ENCODE peak calls at places on chromosomes 4 and X, in four cellular contexts. T, H, M and G are unnamed samples.

GRCh38 chrX:74613350-74614192 is 853 bp downstream of the RLIM start:
- DNase-seq in T (peak), M (peak), H (peak), G (peak)

GRCh38 chr4:186852964-186853391 is 129.3 kb upstream of the FAT1 start:
- DNase-seq in H (no peak), T (no peak), M (no peak), G (no peak)

GRCh38 chr4:6198768-6199343 is 1.5 kb downstream of the JAKMIP1 start:
- DNase-seq in H (peak), T (no peak), M (no peak), G (no peak)

GRCh38 chrX:147476008-147476407 is 435.7 kb upstream of the FMR1 start:
- DNase-seq in T (peak), H (peak), M (no peak), G (no peak)

GRCh38 chr4:75542824-75543223 is 13.0 kb upstream of the ODAPH start:
- DNase-seq in T (no peak), M (peak), H (no peak), G (no peak)

GRCh38 chr4:161252520-161253141 is 911.2 kb downstream of the FSTL5 start:
- DNase-seq in M (peak), H (no peak), T (peak), G (no peak)

GRCh38 chr4:51932261-51932660 is 87.9 kb downstream of the LRRC66 start:
- DNase-seq in M (no peak), T (no peak), H (no peak), G (no peak)

GRCh38 chrX:110795645-110796510 is at the start of gene CHRDL1:
- DNase-seq in T (no peak), H (peak), M (no peak), G (peak)

GRCh38 chrX:71095971-71096701 is 485 bp downstream of the FOXO4 start:
- DNase-seq in T (no peak), M (peak), H (peak), G (peak)

GRCh38 chr4:162497564-162498167 is 333.9 kb upstream of the FSTL5 start:
- DNase-seq in M (peak), T (peak), H (peak), G (no peak)

GRCh38 chrX:41045960-41046567 is 39.2 kb upstream of the USP9X start:
- DNase-seq in M (peak), T (no peak), H (no peak), G (no peak)

GRCh38 chr4:89344571-89344970 is 37.0 kb upstream of the GPRIN3 start:
- DNase-seq in H (no peak), T (no peak), M (no peak), G (no peak)

GRCh38 chrX:6129751-6130150 is 98.9 kb downstream of the NLGN4X start:
- DNase-seq in H (no peak), T (no peak), M (no peak), G (no peak)

GRCh38 chr4:47862297-47862696 is 24.4 kb upstream of the CORIN start:
- DNase-seq in T (no peak), M (peak), H (no peak), G (no peak)

GRCh38 chr4:8386731-8387130 is 53.8 kb downstream of the ACOX3 start:
- DNase-seq in T (no peak), M (no peak), H (no peak), G (peak)

GRCh38 chr4:67674098-67674497 is 26.9 kb downstream of the UBA6 start:
- DNase-seq in T (peak), M (no peak), H (no peak), G (no peak)

DNA sequence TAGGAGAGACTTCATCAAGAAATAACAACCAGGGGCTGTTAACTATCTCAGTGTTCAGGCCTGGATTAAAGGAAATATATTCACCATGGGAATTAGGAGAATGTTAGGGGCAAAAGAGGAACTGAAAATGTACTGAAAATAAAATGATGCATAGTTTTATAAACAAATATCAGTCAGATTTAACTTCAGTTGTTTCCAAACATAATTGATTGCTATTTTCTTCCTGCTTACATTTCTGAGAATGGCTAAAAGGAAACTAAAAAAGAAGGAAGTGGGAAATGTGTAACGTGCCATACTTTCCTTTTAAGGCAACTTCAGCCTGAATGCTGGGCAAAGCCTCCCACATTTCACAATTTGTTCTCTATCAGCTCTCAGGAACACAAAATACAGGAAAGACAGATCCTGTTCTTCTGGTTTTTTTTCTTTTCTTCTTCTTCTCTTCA is 178.1 kb downstream of the MAML3 start:
- DNase-seq in M (peak), H (no peak), T (no peak), G (no peak)
- H3K27ac ChIP-seq in M (peak), H (peak), T (no peak), G (peak)

DNA sequence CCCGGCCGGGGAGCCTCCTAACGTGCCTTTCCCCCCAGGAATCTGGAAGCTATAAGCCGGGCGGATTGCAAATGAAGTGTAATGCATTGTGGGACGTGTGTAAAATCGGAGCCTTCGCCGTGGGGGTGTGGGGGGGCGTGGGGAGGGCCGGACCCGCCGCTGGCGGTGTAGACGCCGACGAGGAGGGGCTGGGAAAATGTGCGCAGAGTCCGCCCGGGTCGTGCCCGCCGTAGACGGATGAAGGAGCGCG is 1.3 kb downstream of the STOX2 start:
- DNase-seq in T (no peak), H (peak), M (no peak), G (no peak)
- H3K4me3 ChIP-seq in T (peak), H (peak), M (peak), G (peak)

DNA sequence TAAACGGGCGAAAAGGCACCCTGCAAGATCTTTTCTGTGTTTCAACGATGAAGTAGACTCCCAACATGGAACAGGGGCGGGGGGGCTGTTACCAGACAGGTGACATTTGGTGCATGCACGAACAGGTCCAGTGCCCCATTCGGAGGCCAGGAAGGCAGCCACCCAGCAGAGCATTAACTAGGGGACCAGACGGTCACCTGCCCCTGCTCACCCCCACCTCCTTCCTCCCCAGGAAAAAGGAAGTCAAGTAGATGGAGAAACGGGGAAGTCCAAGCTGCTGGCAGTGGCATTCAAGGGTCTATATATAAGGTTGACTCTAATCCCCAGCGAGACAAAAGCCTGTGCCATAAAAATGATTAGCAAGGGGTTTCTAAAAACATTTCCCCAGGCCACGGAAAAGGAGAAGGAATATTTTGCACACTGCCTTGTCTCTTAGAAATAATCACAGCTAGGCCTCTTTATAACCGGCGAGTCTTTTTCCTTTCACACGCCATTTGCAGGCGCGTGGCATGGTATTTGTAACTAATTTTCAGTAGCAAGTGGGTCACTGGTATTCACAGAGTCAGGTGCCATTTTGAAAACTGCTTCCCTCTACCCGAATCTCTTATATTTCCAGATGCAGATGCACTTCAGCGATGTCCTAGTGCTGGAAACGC is 1.2 kb upstream of the TMSB4X start:
- DNase-seq in T (no peak), M (no peak), H (no peak), G (no peak)
- H3K9ac ChIP-seq in T (no peak), M (peak), H (peak), G (peak)

DNA sequence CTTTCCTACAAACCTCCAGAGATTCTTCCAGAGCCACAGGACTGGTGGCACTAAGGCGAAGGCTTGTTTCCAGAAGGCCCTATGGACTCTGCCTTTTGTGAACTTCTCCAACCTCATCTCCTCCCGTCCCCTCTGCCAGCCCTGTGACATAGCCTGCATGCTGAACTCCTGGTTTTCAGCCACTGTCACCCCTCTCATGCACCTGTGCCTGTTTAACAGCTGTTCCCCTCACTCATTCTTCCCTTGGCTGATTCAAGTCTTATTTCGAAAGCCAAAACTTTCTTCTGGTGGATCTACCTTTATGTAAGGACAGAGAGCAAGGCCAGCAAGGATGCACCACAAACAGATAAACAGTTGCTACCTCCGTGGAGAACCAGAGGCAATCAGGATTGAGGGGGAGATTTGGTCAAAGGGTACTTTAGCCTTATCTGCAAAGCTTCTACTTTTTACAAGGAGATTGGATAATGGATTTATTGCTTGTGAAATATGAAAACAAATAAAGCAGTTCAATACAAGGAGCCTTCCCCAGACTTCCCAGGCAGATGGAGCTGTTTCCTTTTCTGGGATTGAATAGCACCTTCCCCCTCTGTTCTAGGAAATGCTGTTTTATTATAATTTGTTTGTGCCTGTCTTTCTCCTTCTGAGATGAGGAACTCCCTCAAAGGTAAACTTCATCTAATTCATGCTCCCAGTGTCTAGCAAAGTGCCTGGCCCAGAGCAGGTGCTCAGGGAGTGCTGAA is 5.7 kb downstream of the CITED1 start:
- DNase-seq in H (no peak), T (no peak), M (no peak), G (no peak)
- H3K27ac ChIP-seq in H (no peak), T (no peak), M (no peak), G (no peak)

DNA sequence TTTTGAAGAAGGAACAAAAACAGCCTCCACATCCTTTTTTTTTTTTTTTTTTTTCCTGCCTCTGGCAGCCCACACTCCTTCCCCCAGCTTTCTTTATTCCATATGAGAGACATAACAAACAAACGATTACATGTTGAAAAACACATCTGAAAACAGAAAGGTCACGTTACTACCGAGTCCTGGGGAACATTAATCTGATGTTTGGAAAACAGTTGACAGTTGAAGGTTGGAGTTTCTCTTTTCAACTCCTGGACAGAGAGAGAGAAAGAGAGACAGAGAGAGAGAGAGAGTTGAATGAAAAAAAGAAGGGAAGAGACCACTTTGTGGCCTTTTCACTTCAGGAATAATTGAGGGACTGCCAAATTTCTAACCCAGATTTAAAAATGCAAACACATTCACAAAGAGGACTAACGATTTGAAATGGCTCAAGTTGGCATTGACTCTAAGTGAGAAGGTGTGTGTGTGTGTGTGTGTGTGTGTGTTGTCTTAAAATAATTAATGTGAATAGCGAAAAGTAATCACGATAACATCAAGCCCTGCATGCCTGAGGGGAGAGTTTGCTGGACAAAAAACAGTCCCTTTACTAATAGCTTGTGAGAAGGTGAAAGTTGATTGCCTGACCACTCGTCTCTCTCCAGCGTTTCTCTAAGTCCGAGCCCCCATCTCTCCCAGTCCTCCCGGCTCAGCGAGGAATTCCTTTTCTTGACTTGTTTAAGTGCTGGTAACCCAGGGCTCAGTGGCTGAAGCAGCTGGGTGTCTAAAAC is 67.3 kb downstream of the FBXO8 start:
- DNase-seq in T (no peak), M (no peak), H (peak), G (no peak)
- H3K4me3 ChIP-seq in T (no peak), M (no peak), H (peak), G (no peak)

GRCh38 chr4:143294710-143295109 is 42.0 kb upstream of the GAB1 start:
- DNase-seq in T (no peak), M (no peak), H (no peak), G (no peak)
- H3K9ac ChIP-seq in T (no peak), M (no peak), H (no peak), G (no peak)

GRCh38 chr4:71785957-71786356 is 2.1 kb upstream of the GC start:
- DNase-seq in H (no peak), T (no peak), M (no peak), G (no peak)

GRCh38 chr4:71783972-71784371 is at the start of gene GC:
- DNase-seq in H (no peak), T (no peak), M (no peak), G (no peak)

GRCh38 chr4:71784569-71785197 is 804 bp upstream of the GC start:
- DNase-seq in M (no peak), H (no peak), T (no peak), G (no peak)
- H3K27ac ChIP-seq in M (no peak), H (no peak), T (no peak), G (no peak)

GRCh38 chr4:3386486-3386885 is 55.3 kb upstream of the HGFAC start:
- DNase-seq in H (no peak), M (no peak), T (no peak), G (peak)
- H3K4me3 ChIP-seq in H (no peak), M (no peak), T (no peak), G (no peak)

GRCh38 chr4:118968006-118968405 is 79.4 kb downstream of the SYNPO2 start:
- DNase-seq in H (no peak), T (no peak), M (peak), G (peak)
- H3K9ac ChIP-seq in H (peak), T (no peak), M (peak), G (no peak)

DNA sequence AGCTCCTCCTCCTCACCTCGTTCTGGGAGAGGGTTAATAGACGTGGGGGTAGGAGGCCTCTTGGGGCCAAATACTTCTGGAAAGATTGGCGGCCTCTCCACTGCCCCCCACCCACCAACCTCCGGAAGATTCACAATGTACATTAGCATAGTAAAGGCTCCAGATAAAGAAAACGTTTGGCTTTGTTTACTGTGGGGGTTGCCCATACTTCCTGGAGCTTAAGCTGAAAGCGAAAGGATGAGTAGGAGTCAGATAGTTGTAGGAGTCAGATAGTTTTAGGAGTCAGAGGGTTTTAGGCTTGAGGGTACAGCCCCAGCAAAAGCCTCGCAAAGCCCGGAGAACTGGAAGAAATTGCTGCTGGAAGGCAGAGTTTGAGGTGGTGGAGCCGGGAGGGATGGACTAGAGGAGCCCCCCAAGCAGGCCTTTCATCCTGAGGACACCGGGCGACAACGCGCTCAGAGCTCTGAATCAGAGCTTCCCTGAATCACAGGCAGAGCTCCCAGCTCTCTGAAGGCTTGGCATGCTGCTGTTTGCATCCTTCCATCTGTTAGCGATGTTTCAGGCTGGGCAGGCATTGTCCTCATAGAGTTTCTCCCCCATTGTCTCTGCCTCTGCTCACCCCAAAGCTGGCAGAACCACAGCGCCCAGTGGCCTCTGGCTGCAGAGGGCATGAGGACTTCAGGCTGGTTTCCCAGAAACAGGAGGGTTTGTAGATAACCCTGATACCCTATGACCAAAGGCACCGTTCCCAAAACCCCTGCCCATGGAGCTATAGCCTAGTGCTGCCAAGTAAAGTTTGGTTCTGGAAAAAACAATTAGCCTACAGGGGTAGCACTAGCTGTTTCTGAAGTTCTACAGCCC is 280.7 kb downstream of the BCOR start:
- DNase-seq in H (no peak), T (no peak), M (peak), G (no peak)
- H3K27ac ChIP-seq in H (peak), T (no peak), M (peak), G (no peak)